ENCODE peak calls at places on chromosomes 16 and 17, in five cellular contexts. One of them, this sample, is unnamed.

GRCh38 chr16:59880626-59881025 is 1146.5 kb upstream of the GOT2 start:
- DNase-seq in lower lobe of right lung: no peak
- DNase-seq in A172: no peak
- DNase-seq in dermis microvascular lymphatic vessel endothelial cell: no peak
- DNase-seq in activated naive CD4-positive, alpha-beta T cell: no peak
- DNase-seq in this sample: no peak

GRCh38 chr17:61574542-61575351 is 16.3 kb downstream of the NACA2 start:
- DNase-seq in activated naive CD4-positive, alpha-beta T cell: no peak
- DNase-seq in lower lobe of right lung: no peak
- DNase-seq in dermis microvascular lymphatic vessel endothelial cell: peak
- DNase-seq in A172: peak
- DNase-seq in this sample: peak

GRCh38 chr16:66521951-66522771 is 27.8 kb downstream of the TK2 start:
- DNase-seq in lower lobe of right lung: peak
- DNase-seq in dermis microvascular lymphatic vessel endothelial cell: peak
- DNase-seq in activated naive CD4-positive, alpha-beta T cell: peak
- DNase-seq in A172: peak
- DNase-seq in this sample: peak

GRCh38 chr16:88992351-88993005 is 15.5 kb upstream of the CBFA2T3 start:
- DNase-seq in lower lobe of right lung: no peak
- DNase-seq in activated naive CD4-positive, alpha-beta T cell: no peak
- DNase-seq in dermis microvascular lymphatic vessel endothelial cell: no peak
- DNase-seq in A172: no peak
- DNase-seq in this sample: no peak

GRCh38 chr17:17361543-17362511 is 58.7 kb downstream of the NT5M start:
- DNase-seq in A172: no peak
- DNase-seq in dermis microvascular lymphatic vessel endothelial cell: no peak
- DNase-seq in lower lobe of right lung: no peak
- DNase-seq in activated naive CD4-positive, alpha-beta T cell: no peak
- DNase-seq in this sample: no peak

GRCh38 chr16:1194665-1195392 is 30.2 kb downstream of the TPSG1 start:
- DNase-seq in dermis microvascular lymphatic vessel endothelial cell: no peak
- DNase-seq in A172: no peak
- DNase-seq in lower lobe of right lung: no peak
- DNase-seq in activated naive CD4-positive, alpha-beta T cell: peak
- DNase-seq in this sample: no peak

GRCh38 chr17:44354582-44355309 is 8.9 kb downstream of the FAM171A2 start:
- DNase-seq in dermis microvascular lymphatic vessel endothelial cell: no peak
- DNase-seq in A172: no peak
- DNase-seq in lower lobe of right lung: no peak
- DNase-seq in activated naive CD4-positive, alpha-beta T cell: peak
- DNase-seq in this sample: no peak

GRCh38 chr16:16014329-16015224 is 65.2 kb downstream of the ABCC1 start:
- DNase-seq in activated naive CD4-positive, alpha-beta T cell: no peak
- DNase-seq in dermis microvascular lymphatic vessel endothelial cell: peak
- DNase-seq in lower lobe of right lung: peak
- DNase-seq in A172: peak
- DNase-seq in this sample: peak

GRCh38 chr16:50160495-50161164 is 7.5 kb downstream of the TENT4B start:
- DNase-seq in dermis microvascular lymphatic vessel endothelial cell: no peak
- DNase-seq in activated naive CD4-positive, alpha-beta T cell: no peak
- DNase-seq in A172: no peak
- DNase-seq in lower lobe of right lung: no peak
- DNase-seq in this sample: no peak

GRCh38 chr16:3112058-3112880 is at the start of gene ZNF205:
- DNase-seq in dermis microvascular lymphatic vessel endothelial cell: peak
- DNase-seq in activated naive CD4-positive, alpha-beta T cell: no peak
- DNase-seq in A172: peak
- DNase-seq in lower lobe of right lung: peak
- DNase-seq in this sample: peak

GRCh38 chr17:40122466-40122943 is 734 bp downstream of the MSL1 start:
- DNase-seq in dermis microvascular lymphatic vessel endothelial cell: peak
- DNase-seq in activated naive CD4-positive, alpha-beta T cell: no peak
- DNase-seq in lower lobe of right lung: peak
- DNase-seq in A172: no peak
- DNase-seq in this sample: peak

GRCh38 chr17:82283208-82283749 is 9.8 kb upstream of the CSNK1D start:
- DNase-seq in dermis microvascular lymphatic vessel endothelial cell: peak
- DNase-seq in lower lobe of right lung: no peak
- DNase-seq in A172: peak
- DNase-seq in activated naive CD4-positive, alpha-beta T cell: no peak
- DNase-seq in this sample: no peak

GRCh38 chr16:54026456-54026855 is 260.1 kb downstream of the IRX3 start:
- DNase-seq in activated naive CD4-positive, alpha-beta T cell: no peak
- DNase-seq in lower lobe of right lung: no peak
- DNase-seq in dermis microvascular lymphatic vessel endothelial cell: no peak
- DNase-seq in A172: peak
- DNase-seq in this sample: peak

GRCh38 chr16:65098916-65099315 is 22.9 kb downstream of the CDH11 start:
- DNase-seq in A172: no peak
- DNase-seq in activated naive CD4-positive, alpha-beta T cell: no peak
- DNase-seq in dermis microvascular lymphatic vessel endothelial cell: no peak
- DNase-seq in lower lobe of right lung: no peak
- DNase-seq in this sample: no peak

GRCh38 chr17:38897176-38897575 is 27.3 kb downstream of the LASP1 start:
- DNase-seq in dermis microvascular lymphatic vessel endothelial cell: peak
- DNase-seq in activated naive CD4-positive, alpha-beta T cell: no peak
- DNase-seq in A172: no peak
- DNase-seq in lower lobe of right lung: no peak
- DNase-seq in this sample: no peak

GRCh38 chr17:19812407-19812806 is 55.3 kb downstream of the ULK2 start:
- DNase-seq in A172: no peak
- DNase-seq in activated naive CD4-positive, alpha-beta T cell: no peak
- DNase-seq in lower lobe of right lung: no peak
- DNase-seq in dermis microvascular lymphatic vessel endothelial cell: peak
- DNase-seq in this sample: peak

GRCh38 chr16:74769791-74770190 is 4.8 kb downstream of the FA2H start:
- DNase-seq in activated naive CD4-positive, alpha-beta T cell: no peak
- DNase-seq in lower lobe of right lung: no peak
- DNase-seq in dermis microvascular lymphatic vessel endothelial cell: no peak
- DNase-seq in A172: no peak
- DNase-seq in this sample: no peak

GRCh38 chr17:53150101-53150698 is 672.5 kb upstream of the KIF2B start:
- DNase-seq in dermis microvascular lymphatic vessel endothelial cell: peak
- DNase-seq in lower lobe of right lung: no peak
- DNase-seq in A172: no peak
- DNase-seq in activated naive CD4-positive, alpha-beta T cell: no peak
- DNase-seq in this sample: no peak

GRCh38 chr16:79175286-79176057 is 425.1 kb downstream of the MAF start:
- DNase-seq in activated naive CD4-positive, alpha-beta T cell: no peak
- DNase-seq in dermis microvascular lymphatic vessel endothelial cell: no peak
- DNase-seq in lower lobe of right lung: no peak
- DNase-seq in A172: no peak
- DNase-seq in this sample: no peak

GRCh38 chr16:15958703-15959348 is 9.4 kb downstream of the ABCC1 start:
- DNase-seq in A172: no peak
- DNase-seq in dermis microvascular lymphatic vessel endothelial cell: no peak
- DNase-seq in activated naive CD4-positive, alpha-beta T cell: no peak
- DNase-seq in lower lobe of right lung: no peak
- DNase-seq in this sample: no peak

GRCh38 chr17:75208161-75208560 is 2.7 kb downstream of the NUP85 start:
- DNase-seq in activated naive CD4-positive, alpha-beta T cell: no peak
- DNase-seq in A172: no peak
- DNase-seq in dermis microvascular lymphatic vessel endothelial cell: no peak
- DNase-seq in lower lobe of right lung: no peak
- DNase-seq in this sample: no peak

GRCh38 chr17:39775075-39775474 is 37.3 kb downstream of the GRB7 start:
- DNase-seq in A172: no peak
- DNase-seq in lower lobe of right lung: no peak
- DNase-seq in activated naive CD4-positive, alpha-beta T cell: no peak
- DNase-seq in dermis microvascular lymphatic vessel endothelial cell: no peak
- DNase-seq in this sample: no peak

GRCh38 chr17:45296003-45296832 is 20.6 kb downstream of the MAP3K14 start:
- DNase-seq in dermis microvascular lymphatic vessel endothelial cell: peak
- DNase-seq in lower lobe of right lung: peak
- DNase-seq in A172: no peak
- DNase-seq in activated naive CD4-positive, alpha-beta T cell: no peak
- DNase-seq in this sample: peak

GRCh38 chr16:67294927-67295326 is 15.6 kb downstream of the PLEKHG4 start:
- DNase-seq in A172: no peak
- DNase-seq in dermis microvascular lymphatic vessel endothelial cell: no peak
- DNase-seq in lower lobe of right lung: no peak
- DNase-seq in activated naive CD4-positive, alpha-beta T cell: no peak
- DNase-seq in this sample: no peak

GRCh38 chr16:11473728-11474127 is 113.0 kb downstream of the LITAF start:
- DNase-seq in lower lobe of right lung: no peak
- DNase-seq in dermis microvascular lymphatic vessel endothelial cell: no peak
- DNase-seq in activated naive CD4-positive, alpha-beta T cell: no peak
- DNase-seq in A172: no peak
- DNase-seq in this sample: no peak

GRCh38 chr17:8552582-8553320 is 77.8 kb downstream of the MYH10 start:
- DNase-seq in lower lobe of right lung: no peak
- DNase-seq in activated naive CD4-positive, alpha-beta T cell: no peak
- DNase-seq in A172: no peak
- DNase-seq in dermis microvascular lymphatic vessel endothelial cell: no peak
- DNase-seq in this sample: no peak

GRCh38 chr17:73429440-73430164 is 117.8 kb upstream of the CDC42EP4 start:
- DNase-seq in A172: peak
- DNase-seq in dermis microvascular lymphatic vessel endothelial cell: peak
- DNase-seq in lower lobe of right lung: peak
- DNase-seq in activated naive CD4-positive, alpha-beta T cell: peak
- DNase-seq in this sample: peak

GRCh38 chr16:66344533-66345145 is 21.9 kb upstream of the CDH5 start:
- DNase-seq in A172: peak
- DNase-seq in activated naive CD4-positive, alpha-beta T cell: no peak
- DNase-seq in dermis microvascular lymphatic vessel endothelial cell: peak
- DNase-seq in lower lobe of right lung: no peak
- DNase-seq in this sample: peak

GRCh38 chr17:81241648-81242420 is 2.7 kb downstream of the NDUFAF8 start:
- DNase-seq in activated naive CD4-positive, alpha-beta T cell: peak
- DNase-seq in dermis microvascular lymphatic vessel endothelial cell: peak
- DNase-seq in lower lobe of right lung: peak
- DNase-seq in A172: no peak
- DNase-seq in this sample: peak

GRCh38 chr17:57166803-57167202 is 81.8 kb downstream of the AKAP1 start:
- DNase-seq in activated naive CD4-positive, alpha-beta T cell: no peak
- DNase-seq in dermis microvascular lymphatic vessel endothelial cell: no peak
- DNase-seq in lower lobe of right lung: no peak
- DNase-seq in A172: no peak
- DNase-seq in this sample: no peak

GRCh38 chr16:4945560-4946502 is 8.9 kb upstream of the PPL start:
- DNase-seq in lower lobe of right lung: peak
- DNase-seq in dermis microvascular lymphatic vessel endothelial cell: peak
- DNase-seq in A172: peak
- DNase-seq in activated naive CD4-positive, alpha-beta T cell: no peak
- DNase-seq in this sample: no peak

This sample was measured in endothelial cell of umbilical vein.